ENCODE peak calls at places on chromosome 4, in seven cellular contexts. C is GM12878; X is activated naive CD8-positive, alpha-beta T cell treated with anti-CD3 and anti-CD28 coated beads for 36 hours; Z is pancreas; G is activated CD4-positive, alpha-beta T cell treated with anti-CD3 and anti-CD28 coated beads, Interleukin-2, amount 50 U/mL, for 1 hour; A is non-pigmented ciliary epithelial cell; J is RPMI7951. P is an unnamed sample.
A peak's percentile ranks its signal among the peaks of the same experiment; 100 is the strongest.

GRCh38 chr4:145130788-145131398 is 32.8 kb downstream of the ABCE1 start:
- DNase-seq in C (no peak), X (no peak), Z (no peak), G (no peak), A (peak; percentile 74), J (peak; percentile 3), P (no peak)

GRCh38 chr4:89829470-89830138 is 7.4 kb downstream of the SNCA start:
- DNase-seq in C (peak; percentile 27), X (peak; percentile 26), Z (no peak), G (no peak), A (no peak), J (no peak), P (peak; percentile 62)

GRCh38 chr4:173301518-173302201 is 32.5 kb downstream of the HMGB2 start:
- DNase-seq in C (no peak), X (no peak), Z (no peak), G (no peak), A (no peak), J (peak; percentile 39), P (no peak)

GRCh38 chr4:7960790-7961655 is 21.4 kb upstream of the AFAP1 start:
- DNase-seq in C (peak; percentile 56), X (peak; percentile 85), Z (no peak), G (peak; percentile 29), A (peak; percentile 79), J (peak; percentile 99), P (peak; percentile 93)

GRCh38 chr4:119113033-119113655 is 22.5 kb upstream of the MYOZ2 start:
- DNase-seq in C (no peak), X (no peak), Z (no peak), G (no peak), A (peak; percentile 80), J (peak; percentile 89), P (no peak)

GRCh38 chr4:128958194-128958593 is 135.1 kb downstream of the SCLT1 start:
- DNase-seq in C (no peak), X (no peak), Z (no peak), G (no peak), A (no peak), J (no peak), P (no peak)

GRCh38 chr4:658031-658667 is 15.9 kb downstream of the ATP5ME start:
- DNase-seq in C (no peak), X (no peak), Z (peak; percentile 39), G (no peak), A (no peak), J (no peak), P (no peak)

GRCh38 chr4:113052379-113052951 is 3.0 kb downstream of the ANK2 start:
- DNase-seq in C (peak; percentile 47), X (no peak), Z (no peak), G (no peak), A (peak; percentile 56), J (peak; percentile 58), P (no peak)

GRCh38 chr4:147078875-147079658 is 133.4 kb upstream of the TTC29 start:
- DNase-seq in C (no peak), X (no peak), Z (no peak), G (no peak), A (no peak), J (peak; percentile 59), P (no peak)

GRCh38 chr4:9812530-9813340 is 31.3 kb downstream of the DRD5 start:
- DNase-seq in C (peak; percentile 57), X (peak; percentile 33), Z (no peak), G (no peak), A (no peak), J (no peak), P (no peak)

GRCh38 chr4:106818764-106819163 is 217.3 kb downstream of the DKK2 start:
- DNase-seq in C (no peak), X (no peak), Z (no peak), G (no peak), A (no peak), J (no peak), P (no peak)

GRCh38 chr4:55906999-55907398 is 41.7 kb upstream of the CEP135 start:
- DNase-seq in C (no peak), X (no peak), Z (no peak), G (no peak), A (no peak), J (peak; percentile 36), P (no peak)

GRCh38 chr4:80393246-80393969 is 57.9 kb downstream of the CFAP299 start:
- DNase-seq in C (no peak), X (no peak), Z (no peak), G (no peak), A (peak; percentile 36), J (peak; percentile 29), P (no peak)

GRCh38 chr4:150205016-150205415 is 126.8 kb downstream of the DCLK2 start:
- DNase-seq in C (no peak), X (no peak), Z (no peak), G (no peak), A (no peak), J (no peak), P (no peak)

GRCh38 chr4:82515705-82516104 is 46.1 kb downstream of the TMEM150C start:
- DNase-seq in C (no peak), X (no peak), Z (no peak), G (no peak), A (no peak), J (peak; percentile 86), P (no peak)

GRCh38 chr4:94304365-94304971 is 38.2 kb downstream of the HPGDS start:
- DNase-seq in C (no peak), X (no peak), Z (no peak), G (no peak), A (no peak), J (peak; percentile 24), P (no peak)

GRCh38 chr4:124183926-124184325 is 528.6 kb downstream of the ANKRD50 start:
- DNase-seq in C (no peak), X (no peak), Z (no peak), G (no peak), A (no peak), J (no peak), P (no peak)

GRCh38 chr4:65805936-65806335 is 135.6 kb upstream of the EPHA5 start:
- DNase-seq in C (no peak), X (no peak), Z (no peak), G (no peak), A (no peak), J (no peak), P (no peak)

GRCh38 chr4:168028568-168028967 is 63.8 kb upstream of the ANXA10 start:
- DNase-seq in C (no peak), X (no peak), Z (no peak), G (no peak), A (no peak), J (peak; percentile 36), P (no peak)

GRCh38 chr4:53676402-53676871 is 85.2 kb upstream of the LNX1 start:
- DNase-seq in C (no peak), X (no peak), Z (no peak), G (no peak), A (peak; percentile 44), J (peak; percentile 61), P (no peak)

GRCh38 chr4:25160714-25161598 is 707 bp upstream of the SEPSECS start:
- DNase-seq in C (no peak), X (no peak), Z (no peak), G (no peak), A (no peak), J (peak; percentile 3), P (no peak)

GRCh38 chr4:94408549-94409374 is 43.0 kb upstream of the PDLIM5 start:
- DNase-seq in C (no peak), X (no peak), Z (no peak), G (no peak), A (peak; percentile 73), J (peak; percentile 4), P (no peak)

GRCh38 chr4:76997454-76997853 is 47.9 kb downstream of the SEPTIN11 start:
- DNase-seq in C (no peak), X (no peak), Z (no peak), G (no peak), A (no peak), J (no peak), P (no peak)